ENCODE peak calls at places on chromosomes 1 and 21, in four cellular contexts. M, Z, V and B are unnamed samples.

GRCh38 chr1:200323856-200324400 is 85.9 kb downstream of the ZNF281 start:
- DNase-seq in V (no peak), Z (no peak), M (no peak), B (no peak)

GRCh38 chr1:21801100-21801499 is 11.0 kb upstream of the LDLRAD2 start:
- DNase-seq in Z (no peak), M (no peak), V (no peak), B (no peak)

GRCh38 chr1:25641931-25642611 is 25.5 kb downstream of the MAN1C1 start:
- DNase-seq in V (no peak), Z (no peak), M (no peak), B (no peak)

GRCh38 chr21:26843912-26844257 is 1.3 kb downstream of the ADAMTS1 start:
- DNase-seq in Z (no peak), V (no peak), M (no peak), B (peak; percentile 16)

GRCh38 chr1:245079021-245079609 is 75.7 kb upstream of the KIF26B start:
- DNase-seq in M (peak; percentile 29), V (no peak), Z (no peak), B (no peak)

GRCh38 chr1:169112241-169112640 is 5.8 kb downstream of the ATP1B1 start:
- DNase-seq in M (no peak), V (no peak), Z (no peak), B (no peak)

GRCh38 chr1:151604291-151604690 is 7.6 kb upstream of the SNX27 start:
- DNase-seq in M (no peak), Z (no peak), V (no peak), B (no peak)

GRCh38 chr1:92485374-92486250 is 1.1 kb downstream of the GFI1 start:
- DNase-seq in M (peak; percentile 49), Z (no peak), V (no peak), B (no peak)

GRCh38 chr1:3932156-3932555 is 32.1 kb upstream of the C1orf174 start:
- DNase-seq in M (no peak), Z (no peak), V (no peak), B (no peak)

GRCh38 chr1:94582578-94582977 is 41.0 kb upstream of the F3 start:
- DNase-seq in Z (no peak), M (no peak), V (no peak), B (no peak)

GRCh38 chr1:56095924-56096655 is 483.3 kb downstream of the PLPP3 start:
- DNase-seq in V (no peak), Z (no peak), M (no peak), B (no peak)

GRCh38 chr1:44707959-44708831 is 22.8 kb downstream of the RNU5D-1 start:
- DNase-seq in V (no peak), Z (no peak), M (peak; percentile 54), B (no peak)

GRCh38 chr21:14843991-14844390 is 220.8 kb downstream of the NRIP1 start:
- DNase-seq in M (no peak), V (no peak), Z (no peak), B (no peak)

GRCh38 chr21:41631564-41632461 is 123.9 kb upstream of the TMPRSS2 start:
- DNase-seq in V (no peak), Z (no peak), M (no peak), B (no peak)

GRCh38 chr1:185632659-185633428 is 101.3 kb upstream of the HMCN1 start:
- DNase-seq in Z (no peak), V (no peak), M (no peak), B (no peak)

GRCh38 chr1:63929106-63929478 is 155.3 kb downstream of the ROR1 start:
- DNase-seq in M (no peak), Z (no peak), V (no peak), B (no peak)

GRCh38 chr1:29122662-29122986 is 1.1 kb downstream of the TMEM200B start:
- DNase-seq in Z (no peak), M (no peak), V (no peak), B (peak; percentile 47)

GRCh38 chr1:3334366-3334765 is 120.1 kb upstream of the ARHGEF16 start:
- DNase-seq in Z (no peak), M (no peak), V (no peak), B (no peak)

GRCh38 chr1:63506782-63507181 is 16.2 kb downstream of the ITGB3BP start:
- DNase-seq in Z (no peak), V (no peak), M (no peak), B (no peak)

GRCh38 chr1:97593192-97593591 is 327.6 kb downstream of the DPYD start:
- DNase-seq in M (no peak), Z (no peak), V (no peak), B (no peak)

GRCh38 chr1:210715072-210715471 is 386.4 kb downstream of the HHAT start:
- DNase-seq in V (no peak), Z (no peak), M (no peak), B (no peak)

GRCh38 chr1:24392982-24393645 is 20.5 kb downstream of the STPG1 start:
- DNase-seq in M (no peak), Z (no peak), V (no peak), B (no peak)

GRCh38 chr1:95086949-95087533 is 14.3 kb upstream of the ALG14 start:
- DNase-seq in V (no peak), M (peak; percentile 89), Z (no peak), B (peak; percentile 59)

GRCh38 chr21:37783016-37783415 is 133.2 kb downstream of the KCNJ6 start:
- DNase-seq in Z (no peak), M (no peak), V (no peak), B (no peak)

GRCh38 chr1:185864889-185865288 is 130.7 kb downstream of the HMCN1 start:
- DNase-seq in V (no peak), M (no peak), Z (no peak), B (no peak)

GRCh38 chr1:181359012-181359411 is 124.3 kb upstream of the CACNA1E start:
- DNase-seq in M (no peak), V (no peak), Z (no peak), B (no peak)

GRCh38 chr1:45490121-45490622 is 791 bp downstream of the TESK2 start:
- DNase-seq in M (no peak), Z (no peak), V (no peak), B (no peak)

GRCh38 chr21:36733857-36734256 is 34.9 kb downstream of the SIM2 start:
- DNase-seq in V (no peak), M (no peak), Z (no peak), B (no peak)

GRCh38 chr1:1116701-1117468 is 996 bp upstream of the C1orf159 start:
- DNase-seq in M (no peak), V (no peak), Z (no peak), B (no peak)
- TF ChIP-seq SUZ12 in M (no peak), V (no peak), Z (peak; percentile 29), B (no peak)

GRCh38 chr1:183569141-183569540 is 21.1 kb downstream of the NCF2 start:
- DNase-seq in M (peak; percentile 58), V (no peak), Z (no peak), B (no peak)
- H3K9ac ChIP-seq in M (no peak overlapping the region), V (no peak overlapping the region), Z (no peak overlapping the region), B (no peak overlapping the region)

GRCh38 chr1:16133007-16133961 is 22.6 kb downstream of the EPHA2 start:
- DNase-seq in V (no peak), Z (no peak), M (no peak), B (no peak)

GRCh38 chr1:16134071-16134801 is 21.6 kb downstream of the EPHA2 start:
- DNase-seq in Z (no peak), V (no peak), M (no peak), B (no peak)

GRCh38 chr1:16135501-16135900 is 20.4 kb downstream of the EPHA2 start:
- DNase-seq in M (no peak), V (no peak), Z (no peak), B (no peak)

GRCh38 chr1:16132325-16132785 is 23.5 kb downstream of the EPHA2 start:
- DNase-seq in V (no peak), Z (no peak), M (no peak), B (no peak)

GRCh38 chr1:16134906-16135305 is 21.0 kb downstream of the EPHA2 start:
- DNase-seq in M (no peak), V (no peak), Z (no peak), B (no peak)
- H3K36me3 ChIP-seq in M (peaks cover 86% of the 10 kb centered on the region), V (no peaks in the 10 kb centered on the region), Z (peaks cover 23% of the 10 kb centered on the region), B (peaks cover 89% of the 10 kb centered on the region)

GRCh38 chr1:160167056-160167455 is 15.7 kb downstream of the ATP1A4 start:
- DNase-seq in Z (no peak), V (no peak), M (no peak), B (no peak)

GRCh38 chr1:160169553-160170399 is 18.4 kb downstream of the ATP1A4 start:
- DNase-seq in V (peak; percentile 71), Z (peak; percentile 86), M (no peak), B (peak; percentile 99)

GRCh38 chr1:160168016-160168415 is 16.6 kb downstream of the ATP1A4 start:
- DNase-seq in V (no peak), Z (no peak), M (no peak), B (no peak)

GRCh38 chr1:160167580-160167979 is 16.2 kb downstream of the ATP1A4 start:
- DNase-seq in V (no peak), M (no peak), Z (no peak), B (no peak)

GRCh38 chr1:160168609-160169369 is 17.4 kb downstream of the ATP1A4 start:
- DNase-seq in M (no peak), Z (no peak), V (no peak), B (peak; percentile 83)
- TF ChIP-seq SUZ12 in M (no peak), Z (no peak), V (no peak), B (no peak)

GRCh38 chr1:36179220-36179600 is 23.2 kb downstream of the MAP7D1 start:
- DNase-seq in Z (no peak), M (no peak), V (no peak), B (no peak)
- H3K9ac ChIP-seq in Z (no peak overlapping the region), M (no peak overlapping the region), V (no peak overlapping the region), B (peak overlapping the region; percentile 80)

GRCh38 chr1:32773764-32774463 is 43.2 kb downstream of the YARS1 start:
- DNase-seq in M (no peak), V (no peak), Z (no peak), B (no peak)

GRCh38 chr1:32774464-32774808 is 42.7 kb downstream of the YARS1 start:
- DNase-seq in V (no peak), Z (no peak), M (no peak), B (no peak)

GRCh38 chr1:32774950-32775634 is 42.1 kb downstream of the YARS1 start:
- DNase-seq in M (no peak), Z (no peak), V (no peak), B (no peak)

GRCh38 chr1:32773018-32773763 is 44.0 kb downstream of the YARS1 start:
- DNase-seq in V (peak; percentile 20), Z (peak; percentile 74), M (peak; percentile 53), B (peak; percentile 86)

GRCh38 chr1:32775640-32776337 is 41.4 kb downstream of the YARS1 start:
- DNase-seq in V (no peak), M (no peak), Z (no peak), B (no peak)
- H3K36me3 ChIP-seq in V (peaks cover 33% of the 10 kb centered on the region), M (peaks cover 48% of the 10 kb centered on the region), Z (peaks cover 27% of the 10 kb centered on the region), B (peaks cover 82% of the 10 kb centered on the region)